ENCODE peak calls at places on chromosomes 2 and 18, in four cellular contexts. One of them, this sample, is unnamed.

GRCh38 chr18:46009158-46009866 is 42.2 kb upstream of the EPG5 start:
- DNase-seq in heart right ventricle: no peak
- DNase-seq in brain microvascular endothelial cell: no peak
- DNase-seq in cardiac muscle cell: no peak
- DNase-seq in this sample: no peak

GRCh38 chr2:144230452-144231085 is 289.4 kb downstream of the ZEB2 start:
- DNase-seq in brain microvascular endothelial cell: peak; percentile 10
- DNase-seq in heart right ventricle: no peak
- DNase-seq in cardiac muscle cell: no peak
- DNase-seq in this sample: no peak

GRCh38 chr2:144659731-144660275 is 139.9 kb upstream of the ZEB2 start:
- DNase-seq in cardiac muscle cell: no peak
- DNase-seq in brain microvascular endothelial cell: peak; percentile 99
- DNase-seq in heart right ventricle: no peak
- DNase-seq in this sample: no peak

GRCh38 chr2:48112911-48113687 is 206.8 kb upstream of the FBXO11 start:
- DNase-seq in heart right ventricle: no peak
- DNase-seq in cardiac muscle cell: no peak
- DNase-seq in brain microvascular endothelial cell: peak; percentile 32
- DNase-seq in this sample: no peak

GRCh38 chr2:176124358-176125214 is 2.1 kb downstream of the HOXD9 start:
- DNase-seq in brain microvascular endothelial cell: no peak
- DNase-seq in cardiac muscle cell: no peak
- DNase-seq in heart right ventricle: no peak
- DNase-seq in this sample: no peak

GRCh38 chr2:37387143-37387835 is 42.9 kb downstream of the QPCT start:
- DNase-seq in cardiac muscle cell: no peak
- DNase-seq in brain microvascular endothelial cell: peak; percentile 20
- DNase-seq in heart right ventricle: no peak
- DNase-seq in this sample: peak; percentile 61

GRCh38 chr18:47342566-47342965 is 91.1 kb upstream of the SKOR2 start:
- DNase-seq in brain microvascular endothelial cell: no peak
- DNase-seq in cardiac muscle cell: no peak
- DNase-seq in heart right ventricle: no peak
- DNase-seq in this sample: no peak

GRCh38 chr2:219309278-219309677 is at the start of gene PTPRN:
- DNase-seq in heart right ventricle: no peak
- DNase-seq in cardiac muscle cell: no peak
- DNase-seq in brain microvascular endothelial cell: peak; percentile 5
- DNase-seq in this sample: no peak

GRCh38 chr2:239696559-239697207 is 295.9 kb upstream of the HDAC4 start:
- DNase-seq in heart right ventricle: no peak
- DNase-seq in brain microvascular endothelial cell: no peak
- DNase-seq in cardiac muscle cell: no peak
- DNase-seq in this sample: no peak

GRCh38 chr2:237702439-237703397 is 75.3 kb downstream of the LRRFIP1 start:
- DNase-seq in cardiac muscle cell: peak; percentile 73
- DNase-seq in brain microvascular endothelial cell: peak; percentile 89
- DNase-seq in heart right ventricle: peak; percentile 51
- DNase-seq in this sample: no peak

GRCh38 chr2:48844418-48845155 is 89.1 kb upstream of the LHCGR start:
- DNase-seq in heart right ventricle: no peak
- DNase-seq in cardiac muscle cell: no peak
- DNase-seq in brain microvascular endothelial cell: no peak
- DNase-seq in this sample: peak; percentile 38

GRCh38 chr2:196170681-196171247 is 614 bp downstream of the STK17B start:
- DNase-seq in heart right ventricle: peak; percentile 40
- DNase-seq in cardiac muscle cell: peak; percentile 28
- DNase-seq in brain microvascular endothelial cell: peak; percentile 21
- DNase-seq in this sample: no peak

GRCh38 chr2:655626-656025 is 21.6 kb downstream of the TMEM18 start:
- DNase-seq in heart right ventricle: no peak
- DNase-seq in cardiac muscle cell: no peak
- DNase-seq in brain microvascular endothelial cell: peak; percentile 37
- DNase-seq in this sample: no peak

GRCh38 chr2:48715956-48716355 is 39.6 kb downstream of the LHCGR start:
- DNase-seq in cardiac muscle cell: no peak
- DNase-seq in heart right ventricle: no peak
- DNase-seq in brain microvascular endothelial cell: no peak
- DNase-seq in this sample: peak; percentile 14

GRCh38 chr18:7116832-7117389 is 686 bp downstream of the LAMA1 start:
- DNase-seq in cardiac muscle cell: peak; percentile 63
- DNase-seq in heart right ventricle: no peak
- DNase-seq in brain microvascular endothelial cell: no peak
- DNase-seq in this sample: peak; percentile 4

GRCh38 chr2:168798076-168798887 is 4.2 kb upstream of the NOSTRIN start:
- DNase-seq in cardiac muscle cell: peak; percentile 21
- DNase-seq in brain microvascular endothelial cell: peak; percentile 28
- DNase-seq in heart right ventricle: peak; percentile 24
- DNase-seq in this sample: peak; percentile 48

GRCh38 chr2:196535742-196536141 is 103.8 kb upstream of the CCDC150 start:
- DNase-seq in cardiac muscle cell: no peak
- DNase-seq in brain microvascular endothelial cell: no peak
- DNase-seq in heart right ventricle: no peak
- DNase-seq in this sample: no peak

GRCh38 chr2:28442328-28442727 is 49.7 kb downstream of the FOSL2 start:
- DNase-seq in brain microvascular endothelial cell: no peak
- DNase-seq in cardiac muscle cell: no peak
- DNase-seq in heart right ventricle: no peak
- DNase-seq in this sample: no peak

GRCh38 chr2:216370961-216371633 is 1.2 kb downstream of the MARCHF4 start:
- DNase-seq in cardiac muscle cell: peak; percentile 38
- DNase-seq in brain microvascular endothelial cell: no peak
- DNase-seq in heart right ventricle: peak; percentile 12
- DNase-seq in this sample: no peak

GRCh38 chr2:106703161-106703560 is 182.8 kb downstream of the ST6GAL2 start:
- DNase-seq in heart right ventricle: no peak
- DNase-seq in cardiac muscle cell: no peak
- DNase-seq in brain microvascular endothelial cell: no peak
- DNase-seq in this sample: no peak

GRCh38 chr2:155223781-155224406 is 525.4 kb downstream of the KCNJ3 start:
- DNase-seq in cardiac muscle cell: peak; percentile 29
- DNase-seq in heart right ventricle: no peak
- DNase-seq in brain microvascular endothelial cell: no peak
- DNase-seq in this sample: no peak

GRCh38 chr2:233064526-233065199 is 4.5 kb downstream of the INPP5D start:
- DNase-seq in brain microvascular endothelial cell: no peak
- DNase-seq in heart right ventricle: no peak
- DNase-seq in cardiac muscle cell: no peak
- DNase-seq in this sample: no peak

GRCh38 chr2:190840572-190841172 is 39.9 kb upstream of the GLS start:
- DNase-seq in heart right ventricle: no peak
- DNase-seq in cardiac muscle cell: no peak
- DNase-seq in brain microvascular endothelial cell: no peak
- DNase-seq in this sample: no peak

GRCh38 chr18:58544179-58544578 is 84.7 kb downstream of the ALPK2 start:
- DNase-seq in brain microvascular endothelial cell: no peak
- DNase-seq in cardiac muscle cell: no peak
- DNase-seq in heart right ventricle: no peak
- DNase-seq in this sample: no peak

GRCh38 chr2:126761981-126762878 is 106.3 kb downstream of the GYPC start:
- DNase-seq in heart right ventricle: no peak
- DNase-seq in brain microvascular endothelial cell: no peak
- DNase-seq in cardiac muscle cell: no peak
- DNase-seq in this sample: no peak

GRCh38 chr2:157808421-157808820 is 67.7 kb downstream of the ACVR1 start:
- DNase-seq in brain microvascular endothelial cell: no peak
- DNase-seq in cardiac muscle cell: no peak
- DNase-seq in heart right ventricle: no peak
- DNase-seq in this sample: no peak

GRCh38 chr18:9175115-9175514 is 38.5 kb downstream of the ANKRD12 start:
- DNase-seq in heart right ventricle: no peak
- DNase-seq in cardiac muscle cell: no peak
- DNase-seq in brain microvascular endothelial cell: no peak
- DNase-seq in this sample: no peak

GRCh38 chr18:9173770-9174233 is 37.2 kb downstream of the ANKRD12 start:
- DNase-seq in cardiac muscle cell: no peak
- DNase-seq in heart right ventricle: no peak
- DNase-seq in brain microvascular endothelial cell: no peak
- DNase-seq in this sample: peak; percentile 68

GRCh38 chr18:9174302-9174701 is 37.7 kb downstream of the ANKRD12 start:
- DNase-seq in brain microvascular endothelial cell: no peak
- DNase-seq in heart right ventricle: no peak
- DNase-seq in cardiac muscle cell: no peak
- DNase-seq in this sample: no peak

GRCh38 chr18:9177047-9177446 is 40.5 kb downstream of the ANKRD12 start:
- DNase-seq in cardiac muscle cell: peak; percentile 34
- DNase-seq in heart right ventricle: no peak
- DNase-seq in brain microvascular endothelial cell: no peak
- DNase-seq in this sample: no peak

DNA sequence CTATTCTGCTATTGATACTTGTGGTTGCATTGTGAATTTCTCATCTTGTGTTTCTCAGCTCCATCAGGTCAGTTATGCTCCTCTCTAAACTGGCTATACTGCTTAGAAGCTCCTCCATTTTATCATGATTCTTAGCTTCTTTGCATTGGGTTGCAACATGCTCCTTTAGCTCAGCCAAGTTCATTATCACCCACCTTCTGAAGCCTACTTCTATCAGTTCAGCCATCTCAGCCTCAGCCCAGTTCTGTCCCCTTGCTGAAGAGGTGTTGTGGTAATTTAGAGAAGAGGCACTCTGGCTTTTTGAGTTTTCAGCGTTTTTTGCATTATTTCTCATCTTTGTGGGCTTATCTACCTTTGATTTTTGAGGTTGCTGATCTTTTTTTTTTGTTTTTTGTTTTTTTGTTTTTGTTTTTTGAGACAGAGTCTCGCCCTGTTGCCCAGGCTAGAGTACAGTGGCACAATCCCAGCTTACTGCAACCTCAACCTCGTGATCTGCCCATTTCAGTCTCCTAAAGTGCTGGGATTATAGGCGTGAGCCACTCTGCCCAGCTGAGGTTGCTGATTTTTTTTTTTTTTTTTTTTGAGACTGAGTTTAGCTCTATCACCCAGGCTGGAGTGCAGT is 36.0 kb downstream of the ANKRD12 start:
- DNase-seq in cardiac muscle cell: no peak
- DNase-seq in heart right ventricle: no peak
- DNase-seq in brain microvascular endothelial cell: no peak
- DNase-seq in this sample: no peak
- H3K4me3 ChIP-seq in cardiac muscle cell: no peak overlapping the region
- H3K4me3 ChIP-seq in heart right ventricle: no peak overlapping the region
- H3K4me3 ChIP-seq in brain microvascular endothelial cell: no peak overlapping the region
- H3K4me3 ChIP-seq in this sample: no peak overlapping the region

GRCh38 chr2:222239945-222240675 is 58.7 kb downstream of the PAX3 start:
- DNase-seq in brain microvascular endothelial cell: no peak
- DNase-seq in cardiac muscle cell: peak; percentile 76
- DNase-seq in heart right ventricle: peak; percentile 15
- DNase-seq in this sample: no peak
- H3K27me3 ChIP-seq in brain microvascular endothelial cell: no peaks in the 10 kb centered on the region
- H3K27me3 ChIP-seq in cardiac muscle cell: no peaks in the 10 kb centered on the region
- H3K27me3 ChIP-seq in heart right ventricle: peaks cover 6% of the 10 kb centered on the region
- H3K27me3 ChIP-seq in this sample: no peaks in the 10 kb centered on the region

GRCh38 chr2:111149882-111150455 is 29.3 kb downstream of the BCL2L11 start:
- DNase-seq in brain microvascular endothelial cell: no peak
- DNase-seq in cardiac muscle cell: no peak
- DNase-seq in heart right ventricle: no peak
- DNase-seq in this sample: no peak
- H3K27ac ChIP-seq in brain microvascular endothelial cell: no peak overlapping the region
- H3K27ac ChIP-seq in cardiac muscle cell: no peak overlapping the region
- H3K27ac ChIP-seq in heart right ventricle: no peak overlapping the region
- H3K27ac ChIP-seq in this sample: no peak overlapping the region

GRCh38 chr18:76529433-76529811 is 34.4 kb upstream of the ZNF516 start:
- DNase-seq in brain microvascular endothelial cell: no peak
- DNase-seq in cardiac muscle cell: no peak
- DNase-seq in heart right ventricle: no peak
- DNase-seq in this sample: no peak

GRCh38 chr18:76524900-76525698 is 30.1 kb upstream of the ZNF516 start:
- DNase-seq in heart right ventricle: no peak
- DNase-seq in brain microvascular endothelial cell: peak; percentile 84
- DNase-seq in cardiac muscle cell: peak; percentile 24
- DNase-seq in this sample: no peak

GRCh38 chr18:76530846-76531245 is 35.8 kb upstream of the ZNF516 start:
- DNase-seq in brain microvascular endothelial cell: no peak
- DNase-seq in cardiac muscle cell: no peak
- DNase-seq in heart right ventricle: no peak
- DNase-seq in this sample: no peak

GRCh38 chr18:76530391-76530790 is 35.3 kb upstream of the ZNF516 start:
- DNase-seq in heart right ventricle: no peak
- DNase-seq in cardiac muscle cell: no peak
- DNase-seq in brain microvascular endothelial cell: no peak
- DNase-seq in this sample: no peak

DNA sequence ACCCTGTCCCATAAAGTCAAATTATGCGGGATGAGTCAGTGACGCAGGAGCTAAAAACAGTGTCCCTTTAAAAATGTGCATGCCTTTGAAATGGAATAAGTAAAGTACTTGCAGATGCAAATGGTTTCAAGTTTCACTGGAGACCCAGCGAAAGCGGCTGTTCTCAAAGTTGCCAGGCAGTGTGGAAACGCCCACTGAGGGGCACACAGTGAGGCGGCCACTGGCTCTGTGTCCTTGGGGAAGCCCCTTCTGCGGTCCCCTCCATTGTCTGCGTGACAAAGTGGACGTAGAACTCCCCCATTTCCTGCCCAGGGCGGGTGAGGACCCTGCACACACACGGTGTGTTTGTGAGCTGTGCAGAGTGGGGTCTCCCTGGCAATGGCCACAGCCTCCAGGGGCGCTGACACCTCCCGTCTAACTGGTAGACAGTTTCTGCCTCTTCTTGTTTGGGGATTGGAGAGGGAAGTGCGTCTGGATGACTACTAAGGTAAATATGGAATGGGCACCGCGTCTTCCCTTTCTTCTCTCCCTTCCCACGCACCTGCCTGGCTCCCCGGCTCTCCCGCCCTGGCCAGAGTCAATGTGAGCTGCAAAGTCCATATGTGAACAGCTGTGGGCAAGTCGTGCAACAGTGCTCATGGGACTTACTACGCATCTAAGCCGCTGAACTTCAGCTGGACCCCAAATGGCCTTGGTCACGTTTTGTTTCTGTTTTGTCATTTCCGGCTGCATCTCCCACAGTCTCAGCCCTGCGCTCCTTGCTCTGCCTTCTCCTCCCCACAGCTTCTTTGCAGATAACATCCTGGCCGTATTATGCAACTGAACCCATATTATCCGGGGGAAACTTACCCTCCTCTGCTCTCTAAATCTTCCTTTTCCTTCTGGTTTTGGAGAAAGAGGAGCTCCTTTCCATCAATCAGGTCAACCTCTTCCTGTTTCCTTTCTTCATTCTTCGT is 33.7 kb upstream of the ZNF516 start:
- DNase-seq in cardiac muscle cell: peak; percentile 64
- DNase-seq in heart right ventricle: no peak
- DNase-seq in brain microvascular endothelial cell: peak; percentile 31
- DNase-seq in this sample: peak; percentile 11
- H3K4me3 ChIP-seq in cardiac muscle cell: peak overlapping the region; percentile 13
- H3K4me3 ChIP-seq in heart right ventricle: peak overlapping the region; percentile 46
- H3K4me3 ChIP-seq in brain microvascular endothelial cell: peak overlapping the region; percentile 47
- H3K4me3 ChIP-seq in this sample: peak overlapping the region; percentile 28

This sample was measured in SJCRH30.